ENCODE peak calls at places on chromosomes 1 and 21, in four cellular contexts. J, Z, R and Y are unnamed samples.
A peak's percentile ranks its signal among the peaks of the same experiment; 100 is the strongest.

GRCh38 chr1:147627435-147628110 is 42.8 kb downstream of the ACP6 start:
- DNase-seq in Z (no peak), J (no peak), R (peak; percentile 41), Y (peak; percentile 74)

GRCh38 chr1:39635205-39635870 is 4.1 kb downstream of the HEYL start:
- DNase-seq in R (no peak), J (no peak), Z (no peak), Y (no peak)

GRCh38 chr1:80059940-80060339 is 1053.4 kb upstream of the ADGRL4 start:
- DNase-seq in Z (no peak), R (no peak), J (peak; percentile 21), Y (no peak)

GRCh38 chr21:35032474-35033263 is 16.4 kb downstream of the RUNX1 start:
- DNase-seq in Z (no peak), R (no peak), J (no peak), Y (no peak)

GRCh38 chr21:26169611-26170470 is 729 bp downstream of the APP start:
- DNase-seq in J (peak; percentile 67), Z (peak; percentile 86), R (peak; percentile 21), Y (peak; percentile 45)

GRCh38 chr21:42297372-42297771 is 17.8 kb downstream of the TFF3 start:
- DNase-seq in Z (no peak), J (no peak), R (no peak), Y (no peak)

GRCh38 chr1:72586023-72586685 is 303.8 kb upstream of the NEGR1 start:
- DNase-seq in Z (no peak), R (no peak), J (no peak), Y (no peak)

GRCh38 chr21:37700641-37701202 is 215.5 kb downstream of the KCNJ6 start:
- DNase-seq in R (no peak), Z (no peak), J (peak; percentile 74), Y (peak; percentile 39)

GRCh38 chr1:21563971-21564370 is 54.7 kb downstream of the ALPL start:
- DNase-seq in Z (no peak), R (no peak), J (no peak), Y (no peak)

GRCh38 chr1:46301406-46302090 is 1.9 kb downstream of the LRRC41 start:
- DNase-seq in Z (no peak), J (peak; percentile 47), R (no peak), Y (no peak)

GRCh38 chr1:236407059-236407458 is 13.0 kb downstream of the EDARADD start:
- DNase-seq in R (no peak), Z (no peak), J (no peak), Y (no peak)

GRCh38 chr1:198352975-198353695 is 187.3 kb downstream of the ATP6V1G3 start:
- DNase-seq in R (no peak), J (no peak), Z (no peak), Y (no peak)

GRCh38 chr1:153683853-153684252 is 5.4 kb downstream of the NPR1 start:
- DNase-seq in J (no peak), R (no peak), Z (peak; percentile 3), Y (no peak)

GRCh38 chr1:6350416-6351088 is 43.0 kb downstream of the ACOT7 start:
- DNase-seq in R (no peak), J (no peak), Z (peak; percentile 89), Y (peak; percentile 20)

GRCh38 chr1:99049745-99050144 is 45.1 kb upstream of the PLPPR5 start:
- DNase-seq in Z (no peak), J (no peak), R (no peak), Y (no peak)

GRCh38 chr1:158101944-158102343 is 78.8 kb upstream of the CD1D start:
- DNase-seq in J (peak; percentile 41), R (no peak), Z (no peak), Y (no peak)

GRCh38 chr1:100036718-100037664 is 67.2 kb downstream of the SLC35A3 start:
- DNase-seq in R (no peak), J (peak; percentile 63), Z (no peak), Y (no peak)

GRCh38 chr1:40241372-40241771 is 6.4 kb upstream of the TMCO2 start:
- DNase-seq in R (no peak), Z (no peak), J (no peak), Y (no peak)

GRCh38 chr1:152143147-152143845 is 15.7 kb downstream of the RPTN start:
- DNase-seq in J (no peak), R (no peak), Z (no peak), Y (no peak)

GRCh38 chr1:104136621-104137020 is 386.9 kb downstream of the AMY1C start:
- DNase-seq in R (no peak), Z (no peak), J (no peak), Y (no peak)

GRCh38 chr1:193058529-193059281 is 455 bp downstream of the UCHL5 start:
- DNase-seq in Z (peak; percentile 61), J (peak; percentile 50), R (peak; percentile 61), Y (peak; percentile 44)

GRCh38 chr1:204341380-204341779 is 18.3 kb downstream of the PLEKHA6 start:
- DNase-seq in R (no peak), Z (no peak), J (peak; percentile 69), Y (no peak)

GRCh38 chr1:55446351-55446750 is 231.2 kb upstream of the USP24 start:
- DNase-seq in R (no peak), Z (no peak), J (peak; percentile 76), Y (no peak)

GRCh38 chr1:177209357-177209756 is 38.6 kb downstream of the BRINP2 start:
- DNase-seq in Z (peak; percentile 67), J (peak; percentile 99), R (peak; percentile 25), Y (peak; percentile 76)

GRCh38 chr1:163427336-163427735 is 105.6 kb downstream of the NUF2 start:
- DNase-seq in R (no peak), J (no peak), Z (no peak), Y (no peak)

GRCh38 chr1:106063510-106063909 is 993.0 kb upstream of the PRMT6 start:
- DNase-seq in Z (no peak), R (no peak), J (no peak), Y (no peak)

GRCh38 chr1:14486401-14487110 is 111.9 kb upstream of the KAZN start:
- DNase-seq in R (no peak), Z (no peak), J (peak; percentile 99), Y (no peak)

GRCh38 chr1:172002725-172003345 is 161.5 kb downstream of the DNM3 start:
- DNase-seq in R (no peak), J (peak; percentile 52), Z (no peak), Y (peak; percentile 60)

GRCh38 chr1:9061252-9061948 is 8.0 kb downstream of the SLC2A5 start:
- DNase-seq in R (no peak), Z (no peak), J (no peak), Y (no peak)

GRCh38 chr1:16026723-16027484 is 5.1 kb downstream of the CLCNKA start:
- DNase-seq in R (no peak), Z (no peak), J (no peak), Y (no peak)

GRCh38 chr1:117612517-117613248 is 6.8 kb downstream of the TENT5C start:
- DNase-seq in Z (no peak), R (no peak), J (peak; percentile 88), Y (no peak)

DNA sequence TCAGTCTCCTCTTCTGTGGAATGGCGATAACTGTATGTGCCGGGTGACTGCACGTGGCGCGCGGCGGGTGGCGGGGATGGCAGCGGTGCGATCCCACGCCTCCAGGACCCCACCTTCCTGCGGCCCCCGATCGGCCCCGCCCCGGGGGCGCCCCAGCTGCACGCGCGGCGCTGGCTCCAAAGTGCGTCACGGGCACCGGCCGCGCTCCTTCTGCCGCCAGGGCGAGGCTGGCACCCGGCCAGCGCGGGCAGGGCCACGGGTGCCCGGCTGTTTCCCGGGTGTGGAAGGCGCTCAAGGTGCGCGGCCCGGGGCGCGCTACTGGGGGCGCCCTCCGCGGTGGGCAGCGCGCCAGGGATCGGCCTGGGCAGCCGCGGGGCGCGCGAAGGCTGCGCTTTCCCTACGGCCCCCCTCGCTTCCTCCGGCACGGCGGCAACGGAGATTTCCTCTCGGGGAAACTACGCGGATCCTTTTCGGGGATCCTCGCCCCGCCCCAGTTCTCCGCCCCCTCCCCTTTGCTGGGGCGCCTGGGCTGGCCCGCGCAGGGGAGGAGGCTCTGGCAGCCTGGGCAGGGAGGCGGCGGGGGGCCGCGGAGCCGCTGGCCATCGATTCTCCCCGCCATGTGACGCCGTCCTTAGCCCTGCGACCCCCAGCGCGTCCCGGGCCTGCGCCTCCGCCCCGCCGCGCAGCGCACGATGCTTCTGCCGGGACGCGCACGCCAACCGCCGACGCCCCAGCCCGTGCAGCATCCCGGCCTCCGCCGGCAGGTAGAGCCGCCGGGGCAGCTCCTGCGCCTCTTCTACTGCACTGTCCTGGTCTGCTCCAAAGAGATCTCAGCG is at the start of gene EVA1C:
- DNase-seq in R (peak; percentile 25), J (no peak), Z (peak; percentile 86), Y (peak; percentile 34)
- TF ChIP-seq CTCF in R (no peak), J (no peak), Z (no peak), Y (no peak)

GRCh38 chr1:202194328-202194648 is 689 bp downstream of the LGR6 start:
- DNase-seq in J (no peak), R (no peak), Z (peak; percentile 37), Y (no peak)

GRCh38 chr1:202189919-202190715 is 3.5 kb upstream of the LGR6 start:
- DNase-seq in J (no peak), R (no peak), Z (no peak), Y (peak; percentile 68)

GRCh38 chr1:202197670-202198359 is 4.2 kb downstream of the LGR6 start:
- DNase-seq in R (no peak), Z (no peak), J (no peak), Y (no peak)

GRCh38 chr1:202192770-202193613 is 607 bp upstream of the LGR6 start:
- DNase-seq in J (peak; percentile 16), Z (peak; percentile 76), R (peak; percentile 54), Y (peak; percentile 81)

DNA sequence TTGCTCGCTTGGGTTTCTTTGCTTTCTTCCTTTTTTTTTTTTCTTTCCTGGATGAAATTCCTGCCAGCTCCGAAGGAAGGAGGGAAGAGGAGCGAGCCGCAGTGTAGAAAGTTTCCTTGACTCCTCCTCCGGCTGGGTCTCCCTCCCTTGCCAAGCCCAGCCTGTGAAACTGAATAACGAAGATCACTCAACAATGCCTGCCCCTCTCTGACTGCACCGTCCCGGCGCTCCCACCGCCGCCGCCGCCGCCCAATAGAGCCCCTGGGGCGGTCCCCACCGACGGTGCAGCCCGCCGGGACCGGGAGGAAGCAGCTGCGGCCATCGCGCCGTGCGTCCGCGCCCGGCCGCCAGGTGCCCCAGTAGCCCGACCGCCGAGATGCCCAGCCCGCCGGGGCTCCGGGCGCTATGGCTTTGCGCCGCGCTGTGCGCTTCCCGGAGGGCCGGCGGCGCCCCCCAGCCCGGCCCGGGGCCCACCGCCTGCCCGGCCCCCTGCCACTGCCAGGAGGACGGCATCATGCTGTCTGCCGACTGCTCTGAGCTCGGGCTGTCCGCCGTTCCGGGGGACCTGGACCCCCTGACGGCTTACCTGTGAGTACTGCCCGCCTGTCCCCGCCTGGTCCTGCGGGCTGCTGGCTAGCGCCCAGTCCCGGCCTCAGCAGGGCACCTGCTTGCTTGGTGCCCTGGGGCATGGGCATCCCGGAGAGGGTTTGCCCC is at the start of gene LGR6:
- DNase-seq in Z (peak; percentile 60), R (no peak), J (no peak), Y (no peak)
- TF ChIP-seq CTCF in Z (no peak), R (no peak), J (no peak), Y (no peak)

GRCh38 chr1:115624859-115625258 is 16.9 kb upstream of the VANGL1 start:
- DNase-seq in J (no peak), R (no peak), Z (no peak), Y (no peak)
- TF ChIP-seq CTCF in J (no peak), R (no peak), Z (no peak), Y (no peak)

GRCh38 chr21:43317959-43318358 is 109.0 kb downstream of the SIK1 start:
- DNase-seq in R (no peak), J (no peak), Z (no peak), Y (no peak)
- TF ChIP-seq CTCF in R (no peak), J (no peak), Z (no peak), Y (no peak)